ENCODE peak calls at places on chromosomes 3 and 15, in four cellular contexts. H is iPS DF 6.9; U is NCI-H460; B is CD8-positive, alpha-beta memory T cell. O is an unnamed sample.

GRCh38 chr3:90055721-90056120 is 948.3 kb downstream of the EPHA3 start:
- DNase-seq in H (no peak), U (no peak), B (no peak), O (no peak)

GRCh38 chr15:51460796-51461195 is 119.3 kb downstream of the GLDN start:
- DNase-seq in H (no peak), U (no peak), B (no peak), O (no peak)

GRCh38 chr15:83164409-83165404 is 42.9 kb downstream of the HDGFL3 start:
- DNase-seq in H (no peak), U (no peak), B (no peak), O (peak; percentile 73)

GRCh38 chr15:25691544-25692430 is 171.3 kb downstream of the ATP10A start:
- DNase-seq in H (no peak), U (no peak), B (no peak), O (no peak)

GRCh38 chr3:79125313-79125984 is 642.3 kb downstream of the ROBO1 start:
- DNase-seq in H (no peak), U (no peak), B (no peak), O (no peak)

GRCh38 chr15:39188930-39189329 is 391.9 kb upstream of the THBS1 start:
- DNase-seq in H (no peak), U (no peak), B (no peak), O (peak; percentile 84)

GRCh38 chr3:173622156-173622555 is 224.6 kb downstream of the NLGN1 start:
- DNase-seq in H (no peak), U (no peak), B (no peak), O (no peak)

GRCh38 chr3:21752749-21753347 is 1.8 kb upstream of the ZNF385D start:
- DNase-seq in H (no peak), U (peak; percentile 1), B (no peak), O (peak; percentile 36)

GRCh38 chr15:41904487-41905359 is 10.9 kb upstream of the SPTBN5 start:
- DNase-seq in H (peak; percentile 58), U (peak; percentile 57), B (peak; percentile 58), O (peak; percentile 49)

GRCh38 chr3:4821331-4821730 is 157.9 kb upstream of the BHLHE40 start:
- DNase-seq in H (no peak), U (no peak), B (no peak), O (no peak)

GRCh38 chr15:52789601-52790165 is 453 bp downstream of the ONECUT1 start:
- DNase-seq in H (no peak), U (no peak), B (no peak), O (no peak)

GRCh38 chr15:100116416-100117190 is 225.2 kb downstream of the ADAMTS17 start:
- DNase-seq in H (no peak), U (no peak), B (no peak), O (no peak)

GRCh38 chr3:195869413-195870001 is 38.8 kb downstream of the TNK2 start:
- DNase-seq in H (no peak), U (no peak), B (no peak), O (no peak)

GRCh38 chr3:167304077-167304476 is 76.0 kb downstream of the ZBBX start:
- DNase-seq in H (no peak), U (no peak), B (no peak), O (no peak)

GRCh38 chr3:143002083-143002712 is 828 bp downstream of the U2SURP start:
- DNase-seq in H (no peak), U (no peak), B (no peak), O (peak; percentile 26)

GRCh38 chr3:72054976-72055375 is 270.0 kb upstream of the PROK2 start:
- DNase-seq in H (no peak), U (no peak), B (no peak), O (no peak)

GRCh38 chr3:126850370-126851085 is 132.4 kb upstream of the PLXNA1 start:
- DNase-seq in H (peak; percentile 82), U (peak; percentile 49), B (no peak), O (no peak)

GRCh38 chr3:172676208-172676920 is 34.5 kb downstream of the NCEH1 start:
- DNase-seq in H (no peak), U (no peak), B (no peak), O (no peak)

O was measured in dermis microvascular lymphatic vessel endothelial cell.